ENCODE peak calls at places on chromosomes 16 and 17, in seven cellular contexts. S, X, A, W, F, J and V are unnamed samples.

GRCh38 chr17:17041571-17042380 is 481 bp upstream of the MPRIP start:
- DNase-seq in S (peak), X (peak), A (peak), W (peak), F (peak), J (peak), V (peak)

GRCh38 chr16:23423496-23424049 is 29.4 kb downstream of the COG7 start:
- DNase-seq in S (peak), X (peak), A (peak), W (peak), F (no peak), J (peak), V (no peak)

GRCh38 chr16:84461504-84462295 is 42.8 kb downstream of the MEAK7 start:
- DNase-seq in S (no peak), X (no peak), A (no peak), W (no peak), F (no peak), J (no peak), V (no peak)

GRCh38 chr17:2736956-2737355 is 12.5 kb downstream of the CCDC92B start:
- DNase-seq in S (peak), X (no peak), A (no peak), W (no peak), F (no peak), J (no peak), V (no peak)

GRCh38 chr16:12573730-12574383 is 229.8 kb downstream of the CPPED1 start:
- DNase-seq in S (peak), X (peak), A (peak), W (peak), F (peak), J (no peak), V (peak)

GRCh38 chr17:43553501-43554018 is 7.4 kb upstream of the ETV4 start:
- DNase-seq in S (no peak), X (no peak), A (no peak), W (no peak), F (no peak), J (no peak), V (no peak)

GRCh38 chr17:39809221-39809620 is 54.9 kb downstream of the IKZF3 start:
- DNase-seq in S (no peak), X (no peak), A (no peak), W (no peak), F (no peak), J (no peak), V (no peak)

GRCh38 chr17:32769846-32770245 is 107.1 kb downstream of the MYO1D start:
- DNase-seq in S (no peak), X (no peak), A (no peak), W (peak), F (no peak), J (no peak), V (no peak)

GRCh38 chr16:28063611-28064061 is at the start of gene GSG1L:
- DNase-seq in S (no peak), X (no peak), A (no peak), W (no peak), F (no peak), J (no peak), V (no peak)
- TF ChIP-seq CTCF in S (no peak), X (no peak), A (no peak), W (no peak), F (no peak), J (no peak), V (peak)

DNA sequence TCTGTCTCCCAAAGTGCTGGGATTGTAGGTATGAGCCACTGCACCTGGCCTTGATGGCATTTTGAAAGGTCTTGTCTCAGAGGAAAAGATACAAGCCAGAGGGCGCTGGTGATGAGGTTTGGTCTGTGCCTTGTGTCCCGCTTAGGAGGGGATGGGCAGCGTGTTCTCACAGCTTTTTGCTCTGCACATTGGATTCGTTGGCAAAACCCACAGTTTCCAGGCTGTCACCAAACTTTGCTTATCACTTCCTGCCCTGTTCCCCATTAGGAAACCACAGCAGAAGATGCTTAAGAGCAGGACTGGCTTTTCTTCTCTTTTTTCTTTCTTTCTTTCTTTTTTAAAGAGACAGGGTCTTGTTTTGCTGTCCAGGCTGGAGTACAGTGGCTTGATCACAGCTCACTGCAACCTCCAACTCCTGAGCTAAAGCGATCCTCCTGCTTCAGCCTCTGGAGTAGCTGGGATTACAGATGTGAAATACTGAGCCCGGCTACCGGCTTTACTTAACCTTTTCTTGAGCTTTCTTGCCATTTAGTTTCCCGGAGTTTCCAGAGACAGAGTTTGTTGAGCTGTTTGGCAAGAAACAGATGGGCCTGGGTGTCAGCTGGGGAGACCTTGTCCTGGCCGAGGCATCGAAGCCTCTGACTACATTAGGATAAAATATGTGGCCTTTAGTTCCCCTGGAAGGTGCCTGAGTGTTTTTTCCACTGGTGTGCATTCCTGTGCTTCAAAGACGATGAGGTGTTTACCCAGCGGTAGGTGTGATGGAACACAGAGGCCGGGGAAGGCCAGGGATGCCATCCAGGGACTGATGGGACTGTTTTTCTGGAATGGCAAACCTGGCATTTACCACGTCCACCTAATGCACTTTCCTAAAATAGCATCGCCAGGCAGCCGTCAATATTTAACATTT is 112.9 kb downstream of the ABCC1 start:
- DNase-seq in S (no peak), X (no peak), A (no peak), W (no peak), F (no peak), J (peak), V (peak)
- TF ChIP-seq CTCF in S (no peak), X (no peak), A (no peak), W (no peak), F (no peak), J (no peak), V (peak)

GRCh38 chr17:81702934-81703746 is at the start of gene MRPL12:
- DNase-seq in S (peak), X (peak), A (peak), W (peak), F (peak), J (peak), V (peak)
- TF ChIP-seq CTCF in S (no peak), X (peak), A (no peak), W (no peak), F (peak), J (no peak), V (no peak)

GRCh38 chr16:85530370-85530739 is 82.8 kb upstream of the GSE1 start:
- DNase-seq in S (no peak), X (no peak), A (no peak), W (no peak), F (no peak), J (no peak), V (no peak)
- TF ChIP-seq CTCF in S (no peak), X (no peak), A (no peak), W (no peak), F (no peak), J (no peak), V (no peak)

GRCh38 chr16:14202697-14203096 is 131.6 kb downstream of the MRTFB start:
- DNase-seq in S (no peak), X (no peak), A (peak), W (peak), F (no peak), J (no peak), V (no peak)
- TF ChIP-seq CTCF in S (peak), X (peak), A (no peak), W (peak), F (no peak), J (peak), V (no peak)